ENCODE peak calls at places on chromosomes 11 and 22, in four cellular contexts. One of them, this sample, is unnamed.
A peak's percentile ranks its signal among the peaks of the same experiment; 100 is the strongest.

GRCh38 chr22:30423296-30423958 is 2.1 kb upstream of the MTFP1 start:
- DNase-seq in C1 segment of cervical spinal cord: peak; percentile 82
- DNase-seq in fibroblast of pulmonary artery: no peak
- DNase-seq in NCI-H510A treated with DMSO at 0.1 percent for 48 hours: peak; percentile 34
- DNase-seq in this sample: peak; percentile 22

GRCh38 chr11:62238151-62238550 is 3.9 kb upstream of the SCGB1D2 start:
- DNase-seq in fibroblast of pulmonary artery: no peak
- DNase-seq in NCI-H510A treated with DMSO at 0.1 percent for 48 hours: no peak
- DNase-seq in C1 segment of cervical spinal cord: no peak
- DNase-seq in this sample: no peak

GRCh38 chr11:64789331-64790204 is 11.2 kb upstream of the SF1 start:
- DNase-seq in fibroblast of pulmonary artery: no peak
- DNase-seq in NCI-H510A treated with DMSO at 0.1 percent for 48 hours: no peak
- DNase-seq in C1 segment of cervical spinal cord: no peak
- DNase-seq in this sample: no peak

GRCh38 chr11:46322759-46323158 is 24.5 kb upstream of the DGKZ start:
- DNase-seq in C1 segment of cervical spinal cord: no peak
- DNase-seq in fibroblast of pulmonary artery: peak; percentile 35
- DNase-seq in NCI-H510A treated with DMSO at 0.1 percent for 48 hours: no peak
- DNase-seq in this sample: no peak

GRCh38 chr11:124041254-124041653 is at the start of gene OR10G7:
- DNase-seq in NCI-H510A treated with DMSO at 0.1 percent for 48 hours: no peak
- DNase-seq in fibroblast of pulmonary artery: no peak
- DNase-seq in C1 segment of cervical spinal cord: no peak
- DNase-seq in this sample: no peak

GRCh38 chr11:20093775-20094174 is 66.5 kb downstream of the DBX1 start:
- DNase-seq in fibroblast of pulmonary artery: peak; percentile 62
- DNase-seq in NCI-H510A treated with DMSO at 0.1 percent for 48 hours: no peak
- DNase-seq in C1 segment of cervical spinal cord: no peak
- DNase-seq in this sample: no peak

GRCh38 chr11:44575288-44575672 is 9.8 kb downstream of the CD82 start:
- DNase-seq in fibroblast of pulmonary artery: no peak
- DNase-seq in C1 segment of cervical spinal cord: no peak
- DNase-seq in NCI-H510A treated with DMSO at 0.1 percent for 48 hours: no peak
- DNase-seq in this sample: peak; percentile 51

GRCh38 chr11:109209572-109209971 is 212.4 kb upstream of the C11orf87 start:
- DNase-seq in NCI-H510A treated with DMSO at 0.1 percent for 48 hours: no peak
- DNase-seq in C1 segment of cervical spinal cord: no peak
- DNase-seq in fibroblast of pulmonary artery: no peak
- DNase-seq in this sample: no peak

GRCh38 chr11:57426754-57427691 is at the start of gene SLC43A3:
- DNase-seq in C1 segment of cervical spinal cord: peak; percentile 38
- DNase-seq in fibroblast of pulmonary artery: peak; percentile 92
- DNase-seq in NCI-H510A treated with DMSO at 0.1 percent for 48 hours: no peak
- DNase-seq in this sample: peak; percentile 68

GRCh38 chr11:11931461-11932055 is 76.9 kb downstream of the DKK3 start:
- DNase-seq in NCI-H510A treated with DMSO at 0.1 percent for 48 hours: no peak
- DNase-seq in C1 segment of cervical spinal cord: no peak
- DNase-seq in fibroblast of pulmonary artery: peak; percentile 83
- DNase-seq in this sample: no peak

GRCh38 chr22:20526628-20527355 is 19.4 kb downstream of the MED15 start:
- DNase-seq in NCI-H510A treated with DMSO at 0.1 percent for 48 hours: no peak
- DNase-seq in fibroblast of pulmonary artery: peak; percentile 75
- DNase-seq in C1 segment of cervical spinal cord: no peak
- DNase-seq in this sample: no peak

GRCh38 chr22:39731881-39732555 is 161.5 kb downstream of the CACNA1I start:
- DNase-seq in C1 segment of cervical spinal cord: no peak
- DNase-seq in fibroblast of pulmonary artery: no peak
- DNase-seq in NCI-H510A treated with DMSO at 0.1 percent for 48 hours: no peak
- DNase-seq in this sample: no peak

GRCh38 chr11:120586072-120586471 is 74.5 kb downstream of the GRIK4 start:
- DNase-seq in NCI-H510A treated with DMSO at 0.1 percent for 48 hours: no peak
- DNase-seq in C1 segment of cervical spinal cord: no peak
- DNase-seq in fibroblast of pulmonary artery: no peak
- DNase-seq in this sample: no peak